ENCODE peak calls at places on chromosomes 12 and 14, in four cellular contexts. J, U, Z and X are unnamed samples.

GRCh38 chr14:93655078-93655750 is 133.1 kb downstream of the PRIMA1 start:
- DNase-seq in J (peak; percentile 60), U (peak; percentile 48), Z (peak; percentile 27), X (peak; percentile 56)

GRCh38 chr12:96225003-96225855 is 31.1 kb downstream of the ELK3 start:
- DNase-seq in J (no peak), U (no peak), Z (no peak), X (peak; percentile 43)

GRCh38 chr12:88638956-88639355 is 58.7 kb upstream of the KITLG start:
- DNase-seq in J (no peak), U (no peak), Z (no peak), X (no peak)

GRCh38 chr12:104698871-104699270 is 242.1 kb downstream of the CHST11 start:
- DNase-seq in J (no peak), U (no peak), Z (no peak), X (no peak)

GRCh38 chr14:24224618-24225071 is 7.5 kb downstream of the NEDD8 start:
- DNase-seq in J (no peak), U (no peak), Z (no peak), X (no peak)

GRCh38 chr12:18943200-18943599 is 186.3 kb upstream of the PLEKHA5 start:
- DNase-seq in J (no peak), U (no peak), Z (no peak), X (no peak)

GRCh38 chr12:56589783-56590182 is 40.3 kb downstream of the BAZ2A start:
- DNase-seq in J (no peak), U (no peak), Z (no peak), X (no peak)

GRCh38 chr12:122452701-122453285 is 30.3 kb upstream of the CLIP1 start:
- DNase-seq in J (no peak), U (no peak), Z (no peak), X (no peak)

GRCh38 chr14:54877015-54877702 is 25.5 kb downstream of the GCH1 start:
- DNase-seq in J (no peak), U (no peak), Z (no peak), X (peak; percentile 63)

GRCh38 chr14:55416866-55417265 is 5.2 kb upstream of the ATG14 start:
- DNase-seq in J (no peak), U (peak; percentile 53), Z (peak; percentile 35), X (no peak)

GRCh38 chr12:69602954-69603353 is 7.8 kb downstream of the LRRC10 start:
- DNase-seq in J (no peak), U (no peak), Z (no peak), X (no peak)

GRCh38 chr14:68680541-68681051 is 112.3 kb downstream of the ZFP36L1 start:
- DNase-seq in J (no peak), U (no peak), Z (no peak), X (no peak)

GRCh38 chr14:64702493-64703392 is 1.5 kb upstream of the PLEKHG3 start:
- DNase-seq in J (no peak), U (no peak), Z (no peak), X (no peak)

GRCh38 chr12:17372508-17372907 is 717.5 kb downstream of the RERGL start:
- DNase-seq in J (no peak), U (no peak), Z (no peak), X (no peak)

GRCh38 chr12:114917307-114917706 is 233.3 kb upstream of the TBX3 start:
- DNase-seq in J (no peak), U (no peak), Z (no peak), X (no peak)

GRCh38 chr12:114920828-114921579 is 237.0 kb upstream of the TBX3 start:
- DNase-seq in J (no peak), U (no peak), Z (no peak), X (no peak)

GRCh38 chr12:114918535-114919233 is 234.7 kb upstream of the TBX3 start:
- DNase-seq in J (peak; percentile 93), U (no peak), Z (no peak), X (no peak)

GRCh38 chr12:114917953-114918352 is 234.0 kb upstream of the TBX3 start:
- DNase-seq in J (no peak), U (no peak), Z (no peak), X (no peak)

GRCh38 chr12:114919479-114919878 is 235.5 kb upstream of the TBX3 start:
- DNase-seq in J (peak; percentile 35), U (no peak), Z (no peak), X (no peak)
- TF ChIP-seq ELF1 in J (no peak), U (no peak), Z (no peak), X (no peak)

GRCh38 chr12:120215766-120216735 is 15.1 kb upstream of the RPLP0 start:
- DNase-seq in J (no peak), U (no peak), Z (no peak), X (no peak)
- TF ChIP-seq ELF1 in J (no peak), U (no peak), Z (no peak), X (no peak)

DNA sequence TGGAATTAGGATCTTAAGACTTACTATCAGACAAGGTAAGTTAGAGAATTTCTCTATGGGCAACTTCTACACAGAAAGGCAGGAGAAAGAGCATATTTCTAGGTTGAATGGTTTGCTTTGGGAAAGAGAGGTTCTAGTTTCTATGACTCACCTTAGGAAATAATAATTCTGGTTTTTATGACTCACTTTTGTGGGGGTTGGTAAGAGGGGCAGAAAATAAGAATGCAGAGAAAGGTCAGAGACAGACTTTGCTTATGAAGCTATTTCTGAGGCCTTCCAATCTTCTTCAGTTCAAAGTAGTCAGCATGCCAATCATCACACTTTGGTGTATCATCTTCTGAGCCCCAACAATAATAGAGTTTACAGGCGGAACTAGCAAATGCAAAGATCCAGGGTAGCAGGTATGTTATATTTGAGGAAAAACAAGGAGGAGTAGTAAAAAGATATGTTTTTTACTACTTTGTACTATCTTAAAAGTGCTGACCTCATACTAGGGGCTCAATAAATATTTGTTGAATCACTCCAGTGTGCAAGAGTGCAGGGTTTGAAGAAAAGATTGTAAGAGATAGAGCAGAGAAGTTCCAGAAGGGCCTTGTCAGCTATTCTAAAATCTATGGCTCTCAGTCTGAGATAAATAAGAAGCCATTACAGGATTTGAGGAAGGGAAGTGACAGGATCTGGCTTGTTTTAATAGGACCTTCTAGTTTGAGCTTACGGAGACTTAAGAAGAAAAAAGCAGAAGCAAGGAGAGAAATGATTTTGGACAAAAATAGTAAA is 56.7 kb upstream of the LRFN5 start:
- DNase-seq in J (no peak), U (no peak), Z (no peak), X (no peak)
- TF ChIP-seq ELF1 in J (no peak), U (no peak), Z (no peak), X (no peak)

GRCh38 chr12:131616316-131617098 is 94.4 kb upstream of the SFSWAP start:
- DNase-seq in J (no peak), U (no peak), Z (no peak), X (no peak)

GRCh38 chr12:131617179-131617578 is 93.7 kb upstream of the SFSWAP start:
- DNase-seq in J (no peak), U (no peak), Z (no peak), X (no peak)

GRCh38 chr12:131613678-131614077 is 97.2 kb upstream of the SFSWAP start:
- DNase-seq in J (no peak), U (no peak), Z (no peak), X (no peak)

GRCh38 chr12:131617596-131618302 is 93.1 kb upstream of the SFSWAP start:
- DNase-seq in J (no peak), U (no peak), Z (no peak), X (no peak)

DNA sequence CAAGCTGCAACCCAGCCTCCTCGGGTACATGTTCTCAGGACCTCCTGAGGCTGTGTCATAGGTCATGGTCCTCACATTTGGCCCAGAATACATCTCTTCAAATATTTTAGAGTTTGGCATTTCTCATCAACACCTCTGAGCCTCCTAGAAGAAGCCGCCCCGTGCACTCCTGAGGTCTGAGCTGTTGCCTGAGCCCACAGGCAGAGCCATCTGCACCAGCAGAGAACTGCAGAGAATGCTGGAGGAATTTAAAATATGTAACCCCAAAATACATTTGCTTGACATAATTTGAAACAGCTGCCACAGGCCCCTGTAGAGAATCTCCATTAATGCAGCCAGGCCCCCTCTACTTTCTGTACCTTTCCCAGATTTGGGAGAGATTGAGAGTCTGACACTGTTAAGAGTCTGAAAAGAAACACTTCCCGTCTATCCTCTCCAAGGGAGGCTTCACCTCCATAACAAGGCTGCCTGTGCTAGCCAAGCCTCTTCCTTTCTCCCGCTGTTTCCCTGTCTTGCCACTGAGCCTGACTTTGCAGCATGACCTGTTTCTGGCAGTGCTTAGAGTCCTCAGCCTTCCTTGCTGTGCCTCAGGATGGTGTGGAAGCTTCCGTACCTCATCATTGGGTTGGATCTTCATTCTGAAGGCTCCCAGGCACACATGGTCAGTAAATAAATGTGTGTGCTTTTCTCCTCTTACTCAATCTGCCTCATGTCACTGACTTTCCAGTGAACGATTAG is 95.4 kb upstream of the SFSWAP start:
- DNase-seq in J (no peak), U (no peak), Z (no peak), X (no peak)
- TF ChIP-seq ELF1 in J (no peak), U (no peak), Z (no peak), X (no peak)

GRCh38 chr12:108448246-108448645 is 66.8 kb upstream of the FICD start:
- DNase-seq in J (no peak), U (no peak), Z (no peak), X (no peak)
- TF ChIP-seq ELF1 in J (no peak), U (no peak), Z (no peak), X (no peak)

DNA sequence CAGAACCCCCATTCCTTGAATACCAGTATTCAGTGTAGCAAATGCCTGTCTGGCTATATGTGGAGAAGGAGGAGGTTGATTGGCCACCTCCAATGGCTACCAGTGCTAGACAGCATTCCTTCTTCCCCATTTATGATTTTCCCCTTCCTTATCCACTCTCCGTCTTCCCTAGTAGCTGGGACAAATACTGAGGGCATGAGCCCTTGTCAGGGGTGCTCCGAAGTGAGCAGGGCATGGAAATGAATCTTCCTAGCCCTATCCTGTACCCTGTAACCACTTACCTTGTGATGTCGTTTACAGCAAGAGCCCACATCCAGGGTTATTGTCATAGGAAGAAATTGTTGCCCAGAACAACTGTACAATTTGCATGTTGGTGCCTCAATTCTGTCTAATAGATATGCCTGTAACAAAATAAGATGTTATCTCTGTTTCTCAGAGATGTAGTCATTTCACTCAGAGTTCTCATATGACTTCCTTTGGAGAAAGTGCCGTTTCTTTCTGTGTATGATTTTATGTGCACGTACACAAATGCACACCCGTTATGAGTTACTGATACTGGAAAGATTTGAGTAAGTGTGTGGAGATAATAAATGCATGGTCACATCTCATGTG is 423.7 kb downstream of the EGLN3 start:
- DNase-seq in J (no peak), U (no peak), Z (no peak), X (no peak)
- TF ChIP-seq ELF1 in J (no peak), U (no peak), Z (no peak), X (no peak)